ENCODE peak calls at places on chromosomes 16 and 17, in eight cellular contexts. E is A549; Y is AG08395; L is HAP-1; P is T-helper 1 cell; I is HuH-7.5; F is RWPE1; C is stimulated activated CD8-positive, alpha-beta memory T cell treated with anti-CD3 and anti-CD28 coated beads, Interleukin-4, amount 100 ng/mL, for 1 hour. V is an unnamed sample.

GRCh38 chr17:74361613-74362391 is at the start of gene BTBD17:
- DNase-seq in E (peak), Y (peak), L (peak), P (peak), I (peak), F (no peak), C (no peak), V (peak)

GRCh38 chr16:87698676-87699179 is 67.1 kb downstream of the KLHDC4 start:
- DNase-seq in E (no peak), Y (no peak), L (no peak), P (no peak), I (no peak), F (no peak), C (no peak), V (no peak)

GRCh38 chr17:61517843-61518606 is 65.8 kb downstream of the TBX4 start:
- DNase-seq in E (no peak), Y (no peak), L (no peak), P (no peak), I (no peak), F (no peak), C (no peak), V (peak)

GRCh38 chr17:28333083-28333746 is 2.1 kb downstream of the IFT20 start:
- DNase-seq in E (no peak), Y (no peak), L (no peak), P (no peak), I (no peak), F (no peak), C (no peak), V (no peak)

GRCh38 chr17:67974598-67975066 is 21.6 kb downstream of the C17orf58 start:
- DNase-seq in E (no peak), Y (no peak), L (peak), P (no peak), I (no peak), F (no peak), C (no peak), V (no peak)

GRCh38 chr16:12084436-12084835 is 107.9 kb downstream of the SNX29 start:
- DNase-seq in E (no peak), Y (no peak), L (no peak), P (no peak), I (no peak), F (no peak), C (no peak), V (no peak)

GRCh38 chr17:50047488-50048126 is 8.3 kb upstream of the ITGA3 start:
- DNase-seq in E (peak), Y (peak), L (no peak), P (peak), I (no peak), F (peak), C (no peak), V (no peak)

GRCh38 chr16:77060614-77061013 is 130.4 kb upstream of the MON1B start:
- DNase-seq in E (no peak), Y (no peak), L (no peak), P (no peak), I (no peak), F (no peak), C (no peak), V (no peak)

GRCh38 chr17:74354123-74354522 is 7.5 kb downstream of the BTBD17 start:
- DNase-seq in E (peak), Y (peak), L (peak), P (peak), I (peak), F (no peak), C (peak), V (no peak)

V was measured in HEK293T.